ENCODE peak calls at places on chromosomes 4 and X, in five cellular contexts. U is Right ventricle myocardium superior; O is stromal cell of bone marrow; T is AG09309; C is activated CD4-positive, alpha-beta memory T cell treated with anti-CD3 and anti-CD28 coated beads for 36 hours. J is an unnamed sample.
A peak's percentile ranks its signal among the peaks of the same experiment; 100 is the strongest.

GRCh38 chrX:15319075-15319474 is 3.6 kb upstream of the ASB11 start:
- DNase-seq in U (no peak), O (no peak), T (no peak), C (no peak), J (no peak)

GRCh38 chrX:15465347-15465746 is 27.8 kb downstream of the PIR start:
- DNase-seq in U (no peak), O (no peak), T (no peak), C (peak; percentile 10), J (no peak)

GRCh38 chr4:113446019-113446418 is 315.5 kb downstream of the CAMK2D start:
- DNase-seq in U (no peak), O (peak; percentile 81), T (no peak), C (peak; percentile 15), J (peak; percentile 52)

GRCh38 chrX:21839334-21840198 is at the start of gene MBTPS2:
- DNase-seq in U (peak; percentile 85), O (peak; percentile 67), T (peak; percentile 70), C (peak; percentile 88), J (peak; percentile 59)

GRCh38 chr4:6422866-6423265 is 49.5 kb downstream of the PPP2R2C start:
- DNase-seq in U (no peak), O (no peak), T (no peak), C (no peak), J (no peak)

GRCh38 chrX:13253223-13253622 is 66.6 kb downstream of the ATXN3L start:
- DNase-seq in U (no peak), O (no peak), T (no peak), C (no peak), J (no peak)

GRCh38 chrX:121781991-121782390 is 734.6 kb downstream of the GLUD2 start:
- DNase-seq in U (no peak), O (no peak), T (no peak), C (no peak), J (no peak)

GRCh38 chr4:184471872-184472539 is 2.3 kb downstream of the IRF2 start:
- DNase-seq in U (no peak), O (peak; percentile 32), T (no peak), C (peak; percentile 52), J (no peak)

GRCh38 chr4:15066140-15066539 is 63.9 kb downstream of the CPEB2 start:
- DNase-seq in U (no peak), O (no peak), T (no peak), C (no peak), J (no peak)

GRCh38 chr4:108466936-108467902 is 153.2 kb upstream of the RPL34 start:
- DNase-seq in U (no peak), O (peak; percentile 72), T (peak; percentile 46), C (peak; percentile 47), J (peak; percentile 57)

GRCh38 chr4:89438102-89438831 is 130.7 kb upstream of the GPRIN3 start:
- DNase-seq in U (no peak), O (peak; percentile 26), T (peak; percentile 8), C (peak; percentile 64), J (no peak)

GRCh38 chrX:139543920-139544319 is 13.4 kb downstream of the F9 start:
- DNase-seq in U (no peak), O (no peak), T (no peak), C (no peak), J (no peak)

GRCh38 chr4:108224628-108225053 is 55.9 kb upstream of the LEF1 start:
- DNase-seq in U (no peak), O (no peak), T (no peak), C (no peak), J (peak; percentile 88)

GRCh38 chrX:85590638-85591037 is 211.2 kb upstream of the POF1B start:
- DNase-seq in U (no peak), O (no peak), T (no peak), C (no peak), J (no peak)

GRCh38 chr4:154822775-154823174 is 41.7 kb downstream of the RBM46 start:
- DNase-seq in U (no peak), O (peak; percentile 45), T (peak; percentile 63), C (no peak), J (peak; percentile 2)

GRCh38 chr4:26355392-26356052 is 34.7 kb downstream of the RBPJ start:
- DNase-seq in U (no peak), O (no peak), T (no peak), C (no peak), J (no peak)